ENCODE peak calls at places on chromosomes 13 and 19, in nine cellular contexts. P, X, Q, A, O, L, D, B and T are unnamed samples.

GRCh38 chr13:27792393-27793218 is at the start of gene GSX1:
- DNase-seq in P (peak; percentile 77), X (no peak), Q (peak; percentile 69), A (no peak), O (peak; percentile 82), L (peak; percentile 65), D (peak; percentile 55), B (peak; percentile 64), T (peak; percentile 59)

GRCh38 chr13:44810067-44810840 is 179.0 kb downstream of the NUFIP1 start:
- DNase-seq in P (no peak), X (no peak), Q (peak; percentile 83), A (no peak), O (peak; percentile 68), L (peak; percentile 89), D (no peak), B (no peak), T (no peak)

GRCh38 chr19:35942235-35942634 is 6.1 kb downstream of the LRFN3 start:
- DNase-seq in P (no peak), X (no peak), Q (no peak), A (no peak), O (no peak), L (no peak), D (no peak), B (no peak), T (no peak)

GRCh38 chr19:43586346-43586745 is 9.6 kb downstream of the IRGQ start:
- DNase-seq in P (no peak), X (no peak), Q (no peak), A (no peak), O (no peak), L (no peak), D (no peak), B (no peak), T (no peak)

GRCh38 chr13:42384265-42384664 is 112.3 kb downstream of the AKAP11 start:
- DNase-seq in P (no peak), X (no peak), Q (peak; percentile 18), A (no peak), O (peak; percentile 80), L (no peak), D (no peak), B (no peak), T (no peak)

GRCh38 chr13:32610538-32610937 is 24.3 kb downstream of the PDS5B start:
- DNase-seq in P (no peak), X (no peak), Q (no peak), A (no peak), O (no peak), L (no peak), D (no peak), B (no peak), T (no peak)

GRCh38 chr19:39408392-39409206 is 2.0 kb downstream of the ZFP36 start:
- DNase-seq in P (peak; percentile 77), X (no peak), Q (peak; percentile 38), A (no peak), O (peak; percentile 70), L (peak; percentile 59), D (peak; percentile 46), B (no peak), T (no peak)

GRCh38 chr13:33953203-33953602 is 135.3 kb downstream of the RFC3 start:
- DNase-seq in P (no peak), X (no peak), Q (peak; percentile 83), A (no peak), O (no peak), L (peak; percentile 88), D (no peak), B (no peak), T (no peak)

GRCh38 chr13:99856021-99856420 is 115.5 kb downstream of the ZIC5 start:
- DNase-seq in P (no peak), X (no peak), Q (no peak), A (no peak), O (no peak), L (no peak), D (no peak), B (no peak), T (no peak)

GRCh38 chr13:29515372-29515771 is 80.1 kb downstream of the SLC7A1 start:
- DNase-seq in P (no peak), X (no peak), Q (no peak), A (no peak), O (no peak), L (no peak), D (no peak), B (no peak), T (no peak)

GRCh38 chr13:51148952-51149573 is 38.0 kb upstream of the C13orf42 start:
- DNase-seq in P (no peak), X (no peak), Q (peak; percentile 58), A (no peak), O (peak; percentile 47), L (peak; percentile 85), D (peak; percentile 5), B (no peak), T (no peak)

GRCh38 chr13:99542788-99543406 is 41.6 kb downstream of the TM9SF2 start:
- DNase-seq in P (peak; percentile 75), X (no peak), Q (no peak), A (no peak), O (no peak), L (no peak), D (peak; percentile 90), B (no peak), T (peak; percentile 79)

GRCh38 chr13:83312194-83312593 is 570.1 kb downstream of the SLITRK1 start:
- DNase-seq in P (no peak), X (no peak), Q (peak; percentile 52), A (no peak), O (no peak), L (peak; percentile 30), D (no peak), B (no peak), T (no peak)

GRCh38 chr19:13689050-13689449 is 75.3 kb upstream of the MRI1 start:
- DNase-seq in P (no peak), X (no peak), Q (peak; percentile 25), A (no peak), O (peak; percentile 41), L (peak; percentile 42), D (peak; percentile 47), B (no peak), T (no peak)

GRCh38 chr13:104357174-104357573 is 1291.0 kb upstream of the SLC10A2 start:
- DNase-seq in P (no peak), X (no peak), Q (peak; percentile 78), A (no peak), O (no peak), L (no peak), D (no peak), B (no peak), T (no peak)

GRCh38 chr13:110519046-110519445 is 42.5 kb downstream of the RAB20 start:
- DNase-seq in P (no peak), X (no peak), Q (no peak), A (no peak), O (no peak), L (no peak), D (no peak), B (no peak), T (no peak)

GRCh38 chr19:56139847-56140582 is 1.1 kb upstream of the ZNF444 start:
- DNase-seq in P (no peak), X (no peak), Q (no peak), A (no peak), O (peak; percentile 52), L (no peak), D (no peak), B (no peak), T (no peak)

GRCh38 chr13:37870895-37871550 is 1.5 kb upstream of the TRPC4 start:
- DNase-seq in P (no peak), X (no peak), Q (peak; percentile 81), A (no peak), O (no peak), L (peak; percentile 69), D (no peak), B (no peak), T (no peak)

GRCh38 chr19:56114051-56114694 is 6.9 kb downstream of the ZNF787 start:
- DNase-seq in P (no peak), X (no peak), Q (no peak), A (no peak), O (no peak), L (no peak), D (no peak), B (no peak), T (no peak)

GRCh38 chr13:58858870-58859371 is 1227.4 kb downstream of the PCDH17 start:
- DNase-seq in P (no peak), X (no peak), Q (no peak), A (no peak), O (peak; percentile 70), L (no peak), D (no peak), B (no peak), T (no peak)

GRCh38 chr19:34067861-34068271 is 104.4 kb upstream of the LSM14A start:
- DNase-seq in P (no peak), X (no peak), Q (peak; percentile 23), A (no peak), O (no peak), L (no peak), D (no peak), B (no peak), T (no peak)